ENCODE peak calls at places on chromosome 5, in nine cellular contexts. D is WTC11, S is cardiac fibroblast, B is GM12864, F is IMR-90, T is esophagus squamous epithelium, J is transverse colon, O is uterus, W is ovary. H is an unnamed sample.

GRCh38 chr5:166165600-166165999 is 2125.8 kb upstream of the WWC1 start:
- DNase-seq in D (peak; percentile 22), T (no peak), B (no peak), J (no peak), F (no peak), W (no peak), O (no peak), S (no peak), H (no peak)

GRCh38 chr5:138661342-138661975 is 86.3 kb upstream of the HSPA9 start:
- DNase-seq in W (no peak), F (no peak), B (no peak), O (no peak), S (no peak), J (no peak), T (no peak), D (no peak), H (no peak)

GRCh38 chr5:156329197-156329611 is 2.2 kb downstream of the SGCD start:
- DNase-seq in T (no peak), B (no peak), O (no peak), D (no peak), S (no peak), W (no peak), F (no peak), J (no peak), H (no peak)

GRCh38 chr5:174409971-174410370 is 314.4 kb upstream of the MSX2 start:
- DNase-seq in S (no peak), O (no peak), W (no peak), F (no peak), D (no peak), B (no peak), J (no peak), T (no peak), H (no peak)

GRCh38 chr5:130528474-130528873 is 624.2 kb downstream of the CHSY3 start:
- DNase-seq in T (no peak), B (no peak), F (no peak), O (no peak), J (no peak), S (peak; percentile 74), W (no peak), D (no peak), H (no peak)

GRCh38 chr5:155082401-155082800 is 68.8 kb downstream of the KIF4B start:
- DNase-seq in D (no peak), W (no peak), J (no peak), O (no peak), F (peak; percentile 84), S (peak; percentile 70), T (no peak), B (no peak), H (no peak)

GRCh38 chr5:170848033-170848432 is 13.8 kb upstream of the RANBP17 start:
- DNase-seq in S (peak; percentile 76), B (no peak), F (peak; percentile 23), J (no peak), W (no peak), D (no peak), O (no peak), T (no peak), H (no peak)

GRCh38 chr5:73218552-73219171 is 45.7 kb downstream of the TMEM174 start:
- DNase-seq in D (no peak), B (no peak), S (peak; percentile 63), J (no peak), T (no peak), W (no peak), F (peak; percentile 72), O (no peak), H (no peak)

GRCh38 chr5:105413406-105413990 is 1850.9 kb upstream of the NUDT12 start:
- DNase-seq in F (no peak), J (no peak), O (no peak), W (no peak), B (no peak), T (no peak), S (no peak), D (no peak), H (no peak)

GRCh38 chr5:124806026-124806856 is 59.8 kb upstream of the ZNF608 start:
- DNase-seq in T (no peak), O (peak; percentile 74), F (peak; percentile 81), D (peak; percentile 29), S (peak; percentile 69), J (peak; percentile 86), B (no peak), W (peak; percentile 75), H (no peak)

GRCh38 chr5:102758576-102758975 is 3.5 kb downstream of the PAM start:
- DNase-seq in B (no peak), D (no peak), J (no peak), T (no peak), W (no peak), F (peak; percentile 77), S (peak; percentile 63), O (no peak), H (no peak)

GRCh38 chr5:132498152-132498551 is 7.6 kb upstream of the IRF1 start:
- DNase-seq in J (no peak), T (no peak), F (peak; percentile 75), W (no peak), O (peak; percentile 54), B (no peak), D (no peak), S (peak; percentile 75), H (peak; percentile 85)

GRCh38 chr5:74546796-74547195 is 93.7 kb downstream of the ENC1 start:
- DNase-seq in F (peak; percentile 58), S (no peak), B (no peak), D (no peak), O (no peak), T (no peak), J (no peak), W (no peak), H (no peak)

GRCh38 chr5:144336191-144336590 is 165.5 kb downstream of the KCTD16 start:
- DNase-seq in B (no peak), D (no peak), T (no peak), F (no peak), J (no peak), S (no peak), W (no peak), O (no peak), H (no peak)

GRCh38 chr5:10792336-10792735 is 31.3 kb upstream of the DAP start:
- DNase-seq in B (no peak), D (no peak), J (no peak), W (no peak), T (no peak), F (no peak), O (no peak), S (no peak), H (no peak)
- TF ChIP-seq CTCF in B (no peak), D (no peak), J (no peak), W (no peak), T (no peak), F (no peak), O (no peak), S (no peak), H (no peak)

GRCh38 chr5:119315516-119315949 is 40.3 kb upstream of the TNFAIP8 start:
- DNase-seq in D (no peak), W (no peak), O (no peak), S (peak; percentile 46), B (peak; percentile 67), T (no peak), F (no peak), J (no peak), H (no peak)
- TF ChIP-seq CTCF in D (no peak), W (no peak), O (no peak), S (peak; percentile 38), B (peak; percentile 72), T (peak; percentile 58), F (peak; percentile 21), J (peak; percentile 28), H (no peak)

GRCh38 chr5:150398432-150399157 is 14.1 kb downstream of the CD74 start:
- DNase-seq in D (peak; percentile 28), T (no peak), S (no peak), O (no peak), J (peak; percentile 30), B (no peak), F (no peak), W (no peak), H (no peak)
- TF ChIP-seq CTCF in D (peak; percentile 23), T (peak; percentile 50), S (peak; percentile 32), O (no peak), J (peak; percentile 47), B (peak; percentile 84), F (peak; percentile 20), W (no peak), H (no peak)

GRCh38 chr5:6762116-6762515 is 48.9 kb downstream of the TENT4A start:
- DNase-seq in J (no peak), W (no peak), T (no peak), D (no peak), B (no peak), S (no peak), F (no peak), O (no peak), H (no peak)

GRCh38 chr5:6760003-6760402 is 46.8 kb downstream of the TENT4A start:
- DNase-seq in B (no peak), S (no peak), W (no peak), J (no peak), F (no peak), T (no peak), D (no peak), O (no peak), H (no peak)

GRCh38 chr5:6759401-6759800 is 46.2 kb downstream of the TENT4A start:
- DNase-seq in S (peak; percentile 18), J (no peak), D (no peak), W (no peak), F (no peak), O (no peak), T (no peak), B (no peak), H (no peak)

GRCh38 chr5:6761333-6761732 is 48.1 kb downstream of the TENT4A start:
- DNase-seq in O (no peak), F (no peak), T (no peak), J (no peak), D (no peak), B (no peak), S (no peak), W (no peak), H (no peak)

GRCh38 chr5:6760636-6761035 is 47.4 kb downstream of the TENT4A start:
- DNase-seq in S (no peak), J (no peak), T (no peak), O (no peak), B (no peak), F (no peak), W (no peak), D (no peak), H (no peak)
- TF ChIP-seq CTCF in S (no peak), J (no peak), T (no peak), O (no peak), B (no peak), F (no peak), W (no peak), D (no peak), H (no peak)

GRCh38 chr5:11247224-11247623 is 486.2 kb upstream of the DAP start:
- DNase-seq in T (no peak), D (no peak), F (no peak), J (no peak), W (no peak), S (no peak), O (no peak), B (no peak), H (no peak)
- TF ChIP-seq CTCF in T (no peak), D (no peak), F (no peak), J (no peak), W (no peak), S (no peak), O (no peak), B (peak; percentile 15), H (no peak)